ENCODE peak calls at places on chromosomes 1 and 21, in eight cellular contexts. One of them, this sample, is unnamed.

GRCh38 chr1:230416430-230416829 is 9.7 kb downstream of the PGBD5 start:
- DNase-seq in GM23338: no peak
- DNase-seq in right atrium auricular region: no peak
- DNase-seq in left kidney: no peak
- DNase-seq in activated naive CD4-positive, alpha-beta T cell treated with anti-CD3 and anti-CD28 coated beads, Interleukin-2, amount 50 U/mL, for 16 hours: no peak
- DNase-seq in amygdala: no peak
- DNase-seq in islet precursor cell: no peak
- DNase-seq in CD8-positive, alpha-beta T cell: no peak
- DNase-seq in this sample: no peak

GRCh38 chr1:233015965-233016364 is 65.6 kb downstream of the NTPCR start:
- DNase-seq in GM23338: no peak
- DNase-seq in right atrium auricular region: no peak
- DNase-seq in left kidney: no peak
- DNase-seq in activated naive CD4-positive, alpha-beta T cell treated with anti-CD3 and anti-CD28 coated beads, Interleukin-2, amount 50 U/mL, for 16 hours: no peak
- DNase-seq in amygdala: no peak
- DNase-seq in islet precursor cell: peak
- DNase-seq in CD8-positive, alpha-beta T cell: no peak
- DNase-seq in this sample: no peak

GRCh38 chr21:17673261-17674020 is 60.7 kb upstream of the BTG3 start:
- DNase-seq in GM23338: peak
- DNase-seq in right atrium auricular region: no peak
- DNase-seq in left kidney: no peak
- DNase-seq in activated naive CD4-positive, alpha-beta T cell treated with anti-CD3 and anti-CD28 coated beads, Interleukin-2, amount 50 U/mL, for 16 hours: no peak
- DNase-seq in amygdala: no peak
- DNase-seq in islet precursor cell: peak
- DNase-seq in CD8-positive, alpha-beta T cell: no peak
- DNase-seq in this sample: no peak

GRCh38 chr1:25836695-25837094 is 16.9 kb downstream of the MTFR1L start:
- DNase-seq in GM23338: no peak
- DNase-seq in right atrium auricular region: no peak
- DNase-seq in left kidney: no peak
- DNase-seq in activated naive CD4-positive, alpha-beta T cell treated with anti-CD3 and anti-CD28 coated beads, Interleukin-2, amount 50 U/mL, for 16 hours: no peak
- DNase-seq in amygdala: no peak
- DNase-seq in islet precursor cell: no peak
- DNase-seq in CD8-positive, alpha-beta T cell: no peak
- DNase-seq in this sample: no peak

GRCh38 chr1:68291763-68292384 is 59.6 kb upstream of the WLS start:
- DNase-seq in GM23338: peak
- DNase-seq in right atrium auricular region: no peak
- DNase-seq in left kidney: peak
- DNase-seq in activated naive CD4-positive, alpha-beta T cell treated with anti-CD3 and anti-CD28 coated beads, Interleukin-2, amount 50 U/mL, for 16 hours: no peak
- DNase-seq in amygdala: no peak
- DNase-seq in islet precursor cell: peak
- DNase-seq in CD8-positive, alpha-beta T cell: no peak
- DNase-seq in this sample: no peak

GRCh38 chr1:90162216-90162615 is 167.3 kb downstream of the ZNF326 start:
- DNase-seq in GM23338: no peak
- DNase-seq in right atrium auricular region: no peak
- DNase-seq in left kidney: no peak
- DNase-seq in activated naive CD4-positive, alpha-beta T cell treated with anti-CD3 and anti-CD28 coated beads, Interleukin-2, amount 50 U/mL, for 16 hours: no peak
- DNase-seq in amygdala: no peak
- DNase-seq in islet precursor cell: no peak
- DNase-seq in CD8-positive, alpha-beta T cell: no peak
- DNase-seq in this sample: no peak

GRCh38 chr21:39568380-39568779 is 44.4 kb upstream of the B3GALT5 start:
- DNase-seq in GM23338: no peak
- DNase-seq in right atrium auricular region: no peak
- DNase-seq in left kidney: no peak
- DNase-seq in activated naive CD4-positive, alpha-beta T cell treated with anti-CD3 and anti-CD28 coated beads, Interleukin-2, amount 50 U/mL, for 16 hours: no peak
- DNase-seq in amygdala: no peak
- DNase-seq in islet precursor cell: peak
- DNase-seq in CD8-positive, alpha-beta T cell: no peak
- DNase-seq in this sample: no peak

GRCh38 chr1:231844986-231845502 is 218.5 kb downstream of the DISC1 start:
- DNase-seq in GM23338: no peak
- DNase-seq in right atrium auricular region: no peak
- DNase-seq in left kidney: peak
- DNase-seq in activated naive CD4-positive, alpha-beta T cell treated with anti-CD3 and anti-CD28 coated beads, Interleukin-2, amount 50 U/mL, for 16 hours: no peak
- DNase-seq in amygdala: no peak
- DNase-seq in islet precursor cell: no peak
- DNase-seq in CD8-positive, alpha-beta T cell: no peak
- DNase-seq in this sample: no peak

GRCh38 chr1:154812911-154813816 is 56.9 kb downstream of the KCNN3 start:
- DNase-seq in GM23338: peak
- DNase-seq in right atrium auricular region: no peak
- DNase-seq in left kidney: peak
- DNase-seq in activated naive CD4-positive, alpha-beta T cell treated with anti-CD3 and anti-CD28 coated beads, Interleukin-2, amount 50 U/mL, for 16 hours: no peak
- DNase-seq in amygdala: no peak
- DNase-seq in islet precursor cell: peak
- DNase-seq in CD8-positive, alpha-beta T cell: no peak
- DNase-seq in this sample: no peak